ENCODE peak calls at places on chromosomes 2 and 18, in seven cellular contexts. I is neural crest cell, S is activated B cell treated with CpG ODN at 0.5 μM for 24 hours, R is glutamatergic neuron, F is HFFc6, G is heart left ventricle, X is osteocyte. M is an unnamed sample.

GRCh38 chr2:160735696-160736095 is 242.1 kb upstream of the RBMS1 start:
- DNase-seq in S (no peak), X (no peak), F (no peak), I (no peak), G (no peak), R (no peak), M (no peak)

GRCh38 chr18:26091047-26091630 is 726 bp upstream of the SS18 start:
- DNase-seq in S (no peak), G (no peak), R (no peak), F (no peak), I (no peak), X (peak), M (no peak)

GRCh38 chr2:42962521-42962953 is 170.2 kb upstream of the HAAO start:
- DNase-seq in F (no peak), I (no peak), S (no peak), X (no peak), R (no peak), G (no peak), M (no peak)

GRCh38 chr2:3522851-3523481 is 3.6 kb upstream of the ADI1 start:
- DNase-seq in G (no peak), R (no peak), F (no peak), X (no peak), S (no peak), I (no peak), M (no peak)

GRCh38 chr2:100730290-100730868 is 89.6 kb upstream of the NPAS2 start:
- DNase-seq in I (peak), F (peak), S (no peak), X (no peak), R (peak), G (peak), M (no peak)

GRCh38 chr2:203580846-203581245 is 45.7 kb upstream of the RAPH1 start:
- DNase-seq in F (no peak), X (no peak), I (no peak), R (no peak), S (no peak), G (no peak), M (no peak)

GRCh38 chr2:189782221-189782671 is 1.9 kb downstream of the ORMDL1 start:
- DNase-seq in F (no peak), I (no peak), X (no peak), R (no peak), G (no peak), S (no peak), M (no peak)

GRCh38 chr2:112121682-112122254 is 16.4 kb upstream of the FBLN7 start:
- DNase-seq in I (peak), S (no peak), G (no peak), X (no peak), F (peak), R (no peak), M (no peak)

GRCh38 chr2:95057535-95058453 is 32.3 kb downstream of the MAL start:
- DNase-seq in F (no peak), G (no peak), S (no peak), R (no peak), X (no peak), I (peak), M (no peak)

GRCh38 chr2:100285691-100286090 is 36.6 kb downstream of the LONRF2 start:
- DNase-seq in I (no peak), G (no peak), X (no peak), F (peak), S (no peak), R (no peak), M (no peak)

GRCh38 chr18:4586729-4587128 is 131.6 kb upstream of the DLGAP1 start:
- DNase-seq in F (no peak), R (no peak), S (no peak), I (no peak), G (no peak), X (no peak), M (no peak)

GRCh38 chr2:204611017-204611631 is 65.8 kb downstream of the PARD3B start:
- DNase-seq in S (no peak), X (no peak), R (no peak), G (no peak), F (no peak), I (no peak), M (no peak)

GRCh38 chr18:27844416-27844792 is 332.5 kb downstream of the CDH2 start:
- DNase-seq in R (no peak), F (peak), G (no peak), X (no peak), S (no peak), I (no peak), M (no peak)

GRCh38 chr18:27843783-27844415 is 333.0 kb downstream of the CDH2 start:
- DNase-seq in I (no peak), S (no peak), G (no peak), X (no peak), F (peak), R (no peak), M (no peak)

GRCh38 chr18:27845897-27846296 is 331.0 kb downstream of the CDH2 start:
- DNase-seq in X (no peak), F (no peak), G (no peak), S (no peak), R (no peak), I (no peak), M (no peak)

GRCh38 chr18:27847412-27847811 is 329.5 kb downstream of the CDH2 start:
- DNase-seq in S (no peak), F (peak), R (no peak), I (no peak), X (no peak), G (no peak), M (no peak)
- TF ChIP-seq CTCF in S (no peak), F (no peak), R (no peak), I (no peak), X (no peak), G (no peak), M (no peak)

GRCh38 chr18:42736074-42736473 is 379.4 kb downstream of the RIT2 start:
- DNase-seq in G (no peak), R (no peak), F (no peak), X (no peak), I (no peak), S (no peak), M (no peak)

GRCh38 chr18:42734520-42734919 is 381.0 kb downstream of the RIT2 start:
- DNase-seq in F (no peak), S (no peak), X (no peak), R (no peak), G (no peak), I (no peak), M (no peak)

GRCh38 chr18:42730272-42730671 is 385.2 kb downstream of the RIT2 start:
- DNase-seq in I (no peak), G (no peak), X (no peak), S (no peak), R (no peak), F (no peak), M (no peak)
- TF ChIP-seq CTCF in I (peak), G (no peak), X (no peak), S (no peak), R (peak), F (peak), M (no peak)

GRCh38 chr18:58144106-58144505 is 100.1 kb downstream of the NEDD4L start:
- DNase-seq in S (no peak), R (no peak), F (no peak), G (no peak), I (no peak), X (no peak), M (no peak)

GRCh38 chr18:58143391-58143790 is 99.4 kb downstream of the NEDD4L start:
- DNase-seq in F (no peak), G (no peak), S (no peak), R (no peak), X (no peak), I (no peak), M (no peak)

GRCh38 chr18:58136865-58137264 is 92.8 kb downstream of the NEDD4L start:
- DNase-seq in S (no peak), I (no peak), G (no peak), F (no peak), R (no peak), X (no peak), M (no peak)

GRCh38 chr18:58139627-58140026 is 95.6 kb downstream of the NEDD4L start:
- DNase-seq in G (no peak), X (no peak), I (no peak), R (no peak), S (peak), F (no peak), M (no peak)

DNA sequence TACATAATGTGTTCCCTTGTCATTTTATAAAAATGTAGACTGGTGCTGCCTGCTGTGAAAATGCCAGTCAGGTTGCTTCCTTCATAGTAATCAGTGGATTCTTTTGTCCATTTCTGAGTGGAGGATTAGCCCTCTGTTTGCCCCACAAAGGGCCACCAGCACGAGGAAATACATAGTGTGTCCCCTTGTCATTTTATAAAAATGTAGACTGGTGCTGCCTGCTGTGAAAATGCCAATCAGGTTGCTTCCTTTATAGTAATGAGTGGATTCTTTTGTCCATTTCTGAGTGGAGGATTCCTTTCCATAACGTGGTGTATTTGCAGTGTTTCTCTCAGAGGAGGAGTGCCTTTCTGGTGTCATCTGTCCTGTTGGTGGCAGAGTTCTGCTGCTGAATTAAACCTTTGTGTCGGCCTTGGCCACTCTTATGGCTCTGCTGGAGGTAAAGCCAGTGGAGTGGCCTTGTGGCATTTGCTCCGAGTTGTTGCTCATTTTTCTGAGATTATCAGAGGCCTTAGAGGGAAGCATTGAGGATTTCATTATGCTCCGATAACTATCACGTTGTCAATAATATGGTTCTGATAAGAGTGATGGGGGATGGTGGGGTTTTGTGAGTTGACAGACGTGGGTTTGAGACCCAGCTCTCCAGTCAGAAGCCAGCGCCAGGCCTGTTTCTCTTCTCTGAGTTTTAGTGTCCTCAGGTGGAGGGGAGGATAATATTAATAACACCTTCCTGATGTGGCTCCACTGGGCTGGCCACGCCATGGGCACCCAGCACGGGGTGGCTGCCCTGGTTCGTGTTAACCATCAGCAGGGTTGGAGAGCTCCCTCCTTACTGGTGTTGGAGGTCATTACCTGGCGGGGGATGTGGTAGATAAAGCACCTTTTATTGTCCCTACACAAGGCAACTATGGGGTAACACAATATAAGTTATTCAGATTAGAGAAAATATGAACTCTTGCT is 96.6 kb downstream of the NEDD4L start:
- DNase-seq in R (no peak), I (no peak), S (no peak), G (no peak), F (no peak), X (no peak), M (no peak)
- TF ChIP-seq CTCF in R (no peak), I (no peak), S (no peak), G (no peak), F (peak), X (peak), M (no peak)

DNA sequence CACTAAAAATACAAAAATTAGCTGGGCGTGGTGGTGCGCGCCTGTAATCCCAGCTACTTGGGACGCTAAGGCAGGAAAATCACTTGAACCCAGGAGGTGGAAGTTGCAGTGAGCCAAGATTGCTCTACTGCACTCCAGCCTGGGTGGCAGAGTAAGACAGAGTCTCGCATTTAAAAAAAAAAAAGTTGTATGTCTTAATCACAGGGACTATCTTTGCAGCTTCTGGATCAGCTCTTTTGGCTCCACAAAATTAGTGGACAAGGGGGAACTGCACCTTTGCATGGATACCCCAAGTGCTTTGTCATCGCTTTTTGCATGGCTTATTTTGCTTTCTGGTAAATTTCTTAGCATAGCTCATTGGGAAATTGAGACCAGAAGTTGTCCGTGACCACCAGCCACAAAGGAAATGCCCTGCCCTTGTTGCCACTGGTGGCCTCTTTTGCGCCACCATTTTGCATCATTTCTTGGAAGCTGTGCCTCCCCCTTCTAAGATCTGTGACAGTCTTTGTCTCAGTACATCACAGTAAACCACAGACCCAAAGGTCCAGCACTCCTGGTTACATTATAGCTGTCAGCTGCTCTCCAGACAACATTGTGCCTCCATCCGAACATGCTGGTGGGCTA is 43.9 kb upstream of the PCBP1 start:
- DNase-seq in G (no peak), S (no peak), F (no peak), I (no peak), R (no peak), X (no peak), M (peak)
- TF ChIP-seq CTCF in G (no peak), S (no peak), F (no peak), I (no peak), R (no peak), X (no peak), M (no peak)

DNA sequence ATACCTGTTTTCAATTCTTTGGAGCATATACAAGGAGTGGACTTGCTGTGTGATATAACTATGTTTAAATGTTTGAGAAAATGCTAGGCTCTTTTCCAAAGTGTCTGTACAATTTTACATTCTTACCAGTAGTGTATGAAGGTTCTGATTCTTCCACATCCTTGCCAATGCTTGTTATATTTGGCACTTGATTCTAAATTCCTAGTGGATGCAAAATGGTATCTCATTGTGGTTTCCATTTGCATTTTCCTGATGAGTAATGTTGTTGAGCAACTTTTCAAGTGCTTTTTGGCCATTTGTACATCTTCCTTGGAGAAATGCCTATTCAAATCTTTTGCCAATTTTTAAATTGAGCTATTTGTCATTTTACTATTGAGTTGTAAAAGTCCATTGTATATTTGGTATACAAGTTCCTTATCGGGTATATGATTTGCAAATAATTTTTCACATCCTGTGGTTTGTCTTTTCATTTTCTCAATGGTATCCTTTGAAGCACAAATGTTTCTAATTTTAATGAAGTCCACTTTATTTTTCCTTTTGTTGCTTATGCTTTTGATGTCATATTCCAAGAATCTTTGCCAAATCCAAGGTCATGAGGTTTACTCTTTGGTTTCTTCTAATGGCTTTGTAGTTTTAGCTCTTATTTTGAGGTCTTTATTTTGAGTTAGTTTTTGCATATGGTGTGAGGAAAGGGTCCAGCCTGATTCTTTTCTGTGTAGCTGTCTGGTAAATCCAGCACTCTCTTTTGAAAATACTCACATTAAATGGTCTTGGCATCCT is 33.2 kb upstream of the CWC22 start:
- DNase-seq in I (no peak), F (peak), S (no peak), R (no peak), X (no peak), G (no peak), M (no peak)
- TF ChIP-seq CTCF in I (no peak), F (peak), S (no peak), R (no peak), X (peak), G (no peak), M (no peak)